ENCODE peak calls at places on chromosomes 5 and 9, in seven cellular contexts. C is right atrium auricular region; O is body of pancreas; Q is CD4-positive, alpha-beta T cell; S is left ventricle myocardium inferior; J is omental fat pad; M is testis. F is an unnamed sample.
A peak's percentile ranks its signal among the peaks of the same experiment; 100 is the strongest.

GRCh38 chr5:52849544-52849943 is 61.8 kb downstream of the ITGA1 start:
- DNase-seq in C (no peak), O (no peak), Q (no peak), S (no peak), J (no peak), M (no peak), F (no peak)

GRCh38 chr5:132777209-132778069 is at the start of gene SEPTIN8:
- DNase-seq in C (peak; percentile 73), O (peak; percentile 55), Q (peak; percentile 41), S (peak; percentile 66), J (no peak), M (peak; percentile 44), F (no peak)

GRCh38 chr9:77514886-77515711 is 133.0 kb downstream of the GNA14 start:
- DNase-seq in C (no peak), O (no peak), Q (no peak), S (no peak), J (no peak), M (no peak), F (no peak)

GRCh38 chr9:37549527-37549926 is 26.7 kb downstream of the FBXO10 start:
- DNase-seq in C (no peak), O (no peak), Q (no peak), S (no peak), J (no peak), M (no peak), F (no peak)

GRCh38 chr9:132008184-132008781 is 71.4 kb downstream of the MED27 start:
- DNase-seq in C (no peak), O (no peak), Q (no peak), S (no peak), J (no peak), M (no peak), F (no peak)

GRCh38 chr5:61449756-61450155 is 117.7 kb downstream of the ZSWIM6 start:
- DNase-seq in C (no peak), O (no peak), Q (no peak), S (no peak), J (no peak), M (no peak), F (no peak)

GRCh38 chr5:88388476-88389170 is 120.0 kb upstream of the TMEM161B start:
- DNase-seq in C (no peak), O (no peak), Q (no peak), S (no peak), J (no peak), M (no peak), F (no peak)

GRCh38 chr9:130768265-130768664 is 66.8 kb upstream of the ABL1 start:
- DNase-seq in C (no peak), O (no peak), Q (no peak), S (no peak), J (no peak), M (no peak), F (no peak)

GRCh38 chr5:93378073-93378472 is 202.9 kb downstream of the NR2F1-AS1 start:
- DNase-seq in C (no peak), O (no peak), Q (no peak), S (no peak), J (no peak), M (no peak), F (no peak)

GRCh38 chr5:15620501-15620900 is 120.5 kb downstream of the FBXL7 start:
- DNase-seq in C (peak; percentile 68), O (no peak), Q (no peak), S (no peak), J (no peak), M (no peak), F (peak; percentile 44)

GRCh38 chr5:135569755-135570452 is 8.9 kb downstream of the CXCL14 start:
- DNase-seq in C (no peak), O (peak; percentile 21), Q (no peak), S (no peak), J (no peak), M (peak; percentile 50), F (no peak)
- TF ChIP-seq CTCF in C (no peak), O (peak; percentile 29), Q (no peak), S (peak; percentile 53), J (no peak), M (peak; percentile 16), F (no peak)

GRCh38 chr5:148383564-148384388 is at the start of gene FBXO38:
- DNase-seq in C (peak; percentile 98), O (peak; percentile 97), Q (peak; percentile 96), S (peak; percentile 95), J (peak; percentile 86), M (peak; percentile 98), F (peak; percentile 91)
- TF ChIP-seq CTCF in C (no peak), O (peak; percentile 31), Q (no peak), S (peak; percentile 27), J (no peak), M (peak; percentile 3), F (no peak)

GRCh38 chr9:692636-693459 is 148.6 kb upstream of the DMRT1 start:
- DNase-seq in C (no peak), O (no peak), Q (no peak), S (no peak), J (no peak), M (no peak), F (no peak)
- TF ChIP-seq CTCF in C (no peak), O (no peak), Q (no peak), S (peak; percentile 8), J (no peak), M (no peak), F (no peak)

GRCh38 chr5:78056901-78057514 is 237.5 kb downstream of the AP3B1 start:
- DNase-seq in C (no peak), O (no peak), Q (no peak), S (no peak), J (no peak), M (no peak), F (no peak)
- TF ChIP-seq CTCF in C (no peak), O (no peak), Q (no peak), S (no peak), J (no peak), M (no peak), F (no peak)

GRCh38 chr5:181151146-181151545 is 3.8 kb downstream of the OR2V2 start:
- DNase-seq in C (no peak), O (no peak), Q (no peak), S (no peak), J (no peak), M (no peak), F (no peak)
- TF ChIP-seq CTCF in C (no peak), O (no peak), Q (no peak), S (no peak), J (no peak), M (no peak), F (no peak)

GRCh38 chr5:135394095-135394494 is 4.9 kb downstream of the MACROH2A1 start:
- DNase-seq in C (no peak), O (no peak), Q (no peak), S (no peak), J (no peak), M (no peak), F (no peak)
- TF ChIP-seq CTCF in C (no peak), O (no peak), Q (no peak), S (no peak), J (no peak), M (no peak), F (no peak)

GRCh38 chr5:523658-524441 is 399 bp downstream of the SLC9A3 start:
- DNase-seq in C (no peak), O (no peak), Q (no peak), S (no peak), J (no peak), M (no peak), F (no peak)

GRCh38 chr5:525916-526315 is 1.7 kb upstream of the SLC9A3 start:
- DNase-seq in C (no peak), O (no peak), Q (no peak), S (no peak), J (no peak), M (no peak), F (no peak)

GRCh38 chr5:524442-525163 is at the start of gene SLC9A3:
- DNase-seq in C (no peak), O (no peak), Q (no peak), S (no peak), J (no peak), M (no peak), F (no peak)

GRCh38 chr5:526456-527088 is 2.3 kb upstream of the SLC9A3 start:
- DNase-seq in C (no peak), O (no peak), Q (no peak), S (no peak), J (no peak), M (no peak), F (no peak)

GRCh38 chr5:525164-525761 is 1.0 kb upstream of the SLC9A3 start:
- DNase-seq in C (no peak), O (no peak), Q (no peak), S (no peak), J (no peak), M (no peak), F (no peak)
- TF ChIP-seq CTCF in C (no peak), O (no peak), Q (no peak), S (no peak), J (no peak), M (no peak), F (no peak)

GRCh38 chr5:180040287-180041214 is 31.0 kb downstream of the RNF130 start:
- DNase-seq in C (no peak), O (peak; percentile 43), Q (no peak), S (no peak), J (no peak), M (no peak), F (no peak)

GRCh38 chr5:180034564-180034963 is 37.0 kb downstream of the RNF130 start:
- DNase-seq in C (no peak), O (no peak), Q (no peak), S (no peak), J (no peak), M (no peak), F (no peak)

DNA sequence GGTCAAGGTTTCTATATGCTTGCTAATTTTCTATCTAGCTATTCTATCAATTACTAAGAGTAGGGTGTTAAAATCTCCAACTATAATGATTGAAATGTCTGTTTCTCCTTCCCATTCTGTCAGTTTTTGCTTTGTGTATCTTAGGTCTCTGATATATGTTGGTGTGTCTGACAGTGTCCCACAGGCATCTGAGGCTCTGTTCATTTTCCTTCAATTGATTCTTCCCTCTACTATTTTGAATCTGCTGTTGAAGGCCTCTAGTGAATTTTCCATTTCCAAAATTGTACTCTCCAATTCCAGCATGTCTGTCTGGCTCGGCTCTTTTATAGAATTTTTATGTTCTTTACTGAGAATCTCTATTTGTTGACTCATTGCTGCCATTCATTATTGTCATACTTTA is 36.0 kb downstream of the RNF130 start:
- DNase-seq in C (no peak), O (no peak), Q (no peak), S (no peak), J (no peak), M (no peak), F (no peak)
- TF ChIP-seq CTCF in C (no peak), O (no peak), Q (no peak), S (no peak), J (no peak), M (no peak), F (no peak)

F was measured in thoracic aorta.